ENCODE peak calls at places on chromosomes 5 and 9, in seven cellular contexts. W is HCT116, I is body of pancreas, A is right lobe of liver, K is choroid plexus epithelial cell, H is HL-60, N is BJ. S is an unnamed sample.

GRCh38 chr9:87725900-87726709 is at the start of gene CTSL:
- DNase-seq in W (peak; percentile 59), I (peak; percentile 91), A (peak; percentile 96), K (peak; percentile 90), H (peak; percentile 51), N (peak; percentile 52), S (peak; percentile 90)

GRCh38 chr5:2634399-2635176 is 116.9 kb downstream of the IRX2 start:
- DNase-seq in W (no peak), I (no peak), A (no peak), K (no peak), H (no peak), N (no peak), S (no peak)

GRCh38 chr5:177491983-177492746 is 5.2 kb downstream of the PDLIM7 start:
- DNase-seq in W (no peak), I (no peak), A (no peak), K (no peak), H (no peak), N (no peak), S (no peak)

GRCh38 chr5:74034738-74035137 is 408.7 kb downstream of the ARHGEF28 start:
- DNase-seq in W (no peak), I (no peak), A (no peak), K (peak; percentile 73), H (no peak), N (no peak), S (peak; percentile 76)

GRCh38 chr9:95511952-95512750 is 4.6 kb downstream of the PTCH1 start:
- DNase-seq in W (no peak), I (no peak), A (no peak), K (peak; percentile 17), H (no peak), N (no peak), S (peak; percentile 39)

GRCh38 chr5:116577064-116577788 is 2.6 kb upstream of the SEMA6A start:
- DNase-seq in W (no peak), I (no peak), A (no peak), K (no peak), H (no peak), N (no peak), S (no peak)

GRCh38 chr9:28951945-28952344 is 1378.7 kb upstream of the C9orf72 start:
- DNase-seq in W (no peak), I (no peak), A (no peak), K (peak; percentile 38), H (no peak), N (no peak), S (peak; percentile 24)

GRCh38 chr9:97910273-97910844 is 11.9 kb downstream of the TRMO start:
- DNase-seq in W (no peak), I (no peak), A (no peak), K (no peak), H (no peak), N (no peak), S (no peak)

GRCh38 chr9:133461975-133462374 is 2.2 kb downstream of the CACFD1 start:
- DNase-seq in W (no peak), I (peak; percentile 56), A (no peak), K (no peak), H (no peak), N (no peak), S (no peak)

GRCh38 chr5:122067330-122067885 is 10.7 kb downstream of the LOX start:
- DNase-seq in W (no peak), I (no peak), A (no peak), K (no peak), H (no peak), N (no peak), S (no peak)

GRCh38 chr5:74241751-74242140 is 398.8 kb downstream of the ENC1 start:
- DNase-seq in W (peak; percentile 21), I (no peak), A (no peak), K (no peak), H (no peak), N (peak; percentile 29), S (no peak)

GRCh38 chr9:131262327-131263032 is 13.8 kb downstream of the FAM78A start:
- DNase-seq in W (no peak), I (no peak), A (no peak), K (peak; percentile 44), H (no peak), N (no peak), S (no peak)

GRCh38 chr9:83420486-83420885 is 117.7 kb downstream of the FRMD3 start:
- DNase-seq in W (no peak), I (no peak), A (no peak), K (no peak), H (no peak), N (no peak), S (no peak)

GRCh38 chr5:81787843-81788242 is 36.9 kb upstream of the SSBP2 start:
- DNase-seq in W (no peak), I (peak; percentile 84), A (no peak), K (peak; percentile 85), H (peak; percentile 12), N (peak; percentile 27), S (peak; percentile 92)

GRCh38 chr5:141914154-141914743 is 9.4 kb upstream of the DELE1 start:
- DNase-seq in W (no peak), I (peak; percentile 36), A (peak; percentile 67), K (peak; percentile 22), H (peak; percentile 86), N (no peak), S (peak; percentile 2)
- H3K4me3 ChIP-seq in W (no peak overlapping the region), I (no peak overlapping the region), A (peak overlapping the region; percentile 32), K (peak overlapping the region; percentile 54), H (peak overlapping the region; percentile 32), N (peak overlapping the region; percentile 34), S (peak overlapping the region; percentile 32)

DNA sequence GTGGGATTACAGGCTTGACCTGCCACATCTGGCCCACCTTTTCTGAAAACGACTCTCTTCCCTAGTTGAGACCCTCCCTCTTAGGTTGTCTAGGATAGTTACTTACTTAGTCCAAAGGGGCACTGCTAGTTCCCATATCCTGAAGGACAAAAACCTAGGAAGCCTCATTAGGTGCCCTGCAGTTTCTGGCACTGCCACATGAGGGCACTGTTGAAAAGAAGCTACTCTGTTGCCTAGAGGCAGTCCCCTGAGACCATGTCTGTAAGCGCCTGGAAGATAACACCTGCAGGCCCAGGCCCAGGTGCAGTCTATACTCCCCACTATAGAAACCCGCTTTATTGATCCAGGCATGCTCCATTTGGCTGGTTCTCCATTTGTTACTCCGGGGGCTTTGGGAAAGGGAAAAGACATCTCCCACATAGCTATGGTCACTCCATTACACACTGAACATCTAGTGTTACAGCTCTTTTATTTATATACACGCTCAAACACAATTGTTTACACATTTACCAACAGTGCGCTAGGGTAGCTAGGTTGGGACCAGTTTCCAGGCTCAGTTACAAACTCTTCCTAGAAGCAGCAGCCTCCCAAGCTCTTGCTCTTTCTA is 73.4 kb upstream of the PPARGC1B start:
- DNase-seq in W (no peak), I (no peak), A (peak; percentile 33), K (peak; percentile 30), H (no peak), N (no peak), S (peak; percentile 36)
- TF ChIP-seq CTCF in W (peak; percentile 87), I (peak; percentile 33), A (peak; percentile 68), K (peak; percentile 75), H (peak; percentile 80), N (peak; percentile 55), S (peak; percentile 71)

GRCh38 chr9:38125889-38126288 is 56.9 kb upstream of the SHB start:
- DNase-seq in W (no peak), I (no peak), A (no peak), K (no peak), H (no peak), N (no peak), S (no peak)
- H3K4me3 ChIP-seq in W (no peak overlapping the region), I (no peak overlapping the region), A (no peak overlapping the region), K (no peak overlapping the region), H (no peak overlapping the region), N (no peak overlapping the region), S (no peak overlapping the region)

GRCh38 chr5:78221964-78222451 is 72.5 kb downstream of the AP3B1 start:
- DNase-seq in W (no peak), I (no peak), A (no peak), K (peak; percentile 32), H (no peak), N (no peak), S (peak; percentile 34)
- TF ChIP-seq CTCF in W (peak; percentile 6), I (no peak), A (no peak), K (peak; percentile 48), H (no peak), N (peak; percentile 36), S (peak; percentile 25)

GRCh38 chr9:89234636-89235035 is 56.0 kb upstream of the SHC3 start:
- DNase-seq in W (no peak), I (no peak), A (no peak), K (no peak), H (no peak), N (no peak), S (peak; percentile 14)
- H3K4me3 ChIP-seq in W (no peak overlapping the region), I (no peak overlapping the region), A (no peak overlapping the region), K (peak overlapping the region; percentile 36), H (no peak overlapping the region), N (no peak overlapping the region), S (no peak overlapping the region)

DNA sequence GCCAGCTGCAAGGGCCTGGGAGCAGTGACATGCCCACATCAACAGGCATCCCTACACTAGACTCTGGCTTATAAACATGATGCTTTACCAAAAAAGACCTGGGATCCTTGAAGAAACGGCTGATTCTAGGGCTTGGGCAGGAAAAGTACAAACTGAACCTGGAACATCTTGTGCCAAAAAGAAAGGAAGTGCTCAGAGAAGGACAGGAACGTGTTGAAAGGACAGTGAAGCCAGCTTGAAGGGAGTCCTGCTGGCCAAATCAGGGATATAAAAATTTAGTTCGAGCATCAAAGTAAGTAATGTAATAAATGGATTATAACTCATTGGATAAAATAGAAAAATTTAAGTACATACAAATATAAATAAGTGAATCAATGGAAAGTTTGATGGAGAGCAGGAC is 58.1 kb downstream of the ALDH7A1 start:
- DNase-seq in W (no peak), I (no peak), A (no peak), K (peak; percentile 50), H (no peak), N (no peak), S (no peak)
- TF ChIP-seq CTCF in W (no peak), I (no peak), A (no peak), K (peak; percentile 47), H (no peak), N (peak; percentile 29), S (peak; percentile 17)

GRCh38 chr9:117413346-117414219 is 1.3 kb downstream of the ASTN2 start:
- DNase-seq in W (no peak), I (peak; percentile 8), A (no peak), K (no peak), H (no peak), N (no peak), S (no peak)

GRCh38 chr9:117416856-117417255 is 2.0 kb upstream of the ASTN2 start:
- DNase-seq in W (no peak), I (no peak), A (no peak), K (no peak), H (no peak), N (no peak), S (no peak)

GRCh38 chr9:117414220-117414905 is 494 bp downstream of the ASTN2 start:
- DNase-seq in W (no peak), I (peak; percentile 51), A (peak; percentile 41), K (peak; percentile 5), H (no peak), N (no peak), S (peak; percentile 7)

GRCh38 chr9:117414906-117415583 is at the start of gene ASTN2:
- DNase-seq in W (no peak), I (peak; percentile 45), A (peak; percentile 34), K (no peak), H (no peak), N (no peak), S (no peak)

GRCh38 chr9:117415584-117415937 is 704 bp upstream of the ASTN2 start:
- DNase-seq in W (no peak), I (no peak), A (no peak), K (no peak), H (no peak), N (no peak), S (no peak)
- H3K4me3 ChIP-seq in W (no peak overlapping the region), I (no peak overlapping the region), A (no peak overlapping the region), K (no peak overlapping the region), H (no peak overlapping the region), N (no peak overlapping the region), S (no peak overlapping the region)